ENCODE peak calls at places on chromosomes 16 and 17, in nine cellular contexts. T is CD8-positive, alpha-beta memory T cell; Z is prostate gland; L is T-helper 1 cell; J is gastrocnemius medialis; U is nephron progenitor cell; K is C1 segment of cervical spinal cord; V is choroid plexus epithelial cell; Y is fibroblast of lung. D is an unnamed sample.

GRCh38 chr16:48126801-48127644 is 28.8 kb downstream of the ABCC12 start:
- DNase-seq in T (no peak), U (no peak), Y (peak; percentile 99), K (no peak), J (peak; percentile 24), V (peak; percentile 92), L (no peak), Z (peak; percentile 15), D (peak; percentile 80)

GRCh38 chr17:35795007-35795870 is at the start of gene MMP28:
- DNase-seq in Z (no peak), L (no peak), J (no peak), T (peak; percentile 1), U (peak; percentile 73), V (no peak), Y (peak; percentile 28), K (no peak), D (peak; percentile 61)

GRCh38 chr17:28552201-28552999 is at the start of gene UNC119:
- DNase-seq in J (peak; percentile 37), T (peak; percentile 72), K (peak; percentile 40), Z (peak; percentile 73), Y (peak; percentile 60), L (peak; percentile 67), V (peak; percentile 68), U (peak; percentile 90), D (peak; percentile 80)

GRCh38 chr17:56979091-56979480 is 1.2 kb downstream of the SCPEP1 start:
- DNase-seq in K (no peak), V (no peak), L (no peak), Y (no peak), J (no peak), T (no peak), U (no peak), Z (no peak), D (no peak)

GRCh38 chr17:17499402-17500145 is 3.4 kb upstream of the RASD1 start:
- DNase-seq in L (no peak), V (no peak), T (no peak), U (no peak), K (no peak), Y (no peak), J (no peak), Z (no peak), D (no peak)

GRCh38 chr16:57386381-57386951 is 14.2 kb downstream of the CX3CL1 start:
- DNase-seq in Z (no peak), T (no peak), V (peak; percentile 89), K (no peak), L (no peak), U (no peak), Y (no peak), J (no peak), D (no peak)

GRCh38 chr17:47949951-47950350 is 7.7 kb downstream of the PRR15L start:
- DNase-seq in Z (no peak), U (no peak), V (no peak), J (no peak), T (no peak), L (no peak), Y (no peak), K (no peak), D (peak; percentile 84)

GRCh38 chr16:81740163-81740562 is 38.9 kb upstream of the PLCG2 start:
- DNase-seq in U (no peak), T (no peak), Y (no peak), V (no peak), Z (no peak), J (no peak), K (no peak), L (no peak), D (no peak)

GRCh38 chr17:51653902-51654301 is 393.6 kb downstream of the UTP18 start:
- DNase-seq in L (no peak), Z (no peak), T (no peak), J (no peak), K (peak; percentile 28), Y (no peak), U (peak; percentile 36), V (no peak), D (no peak)

GRCh38 chr17:19531780-19532501 is 1.7 kb upstream of the SLC47A1 start:
- DNase-seq in L (no peak), J (no peak), V (no peak), K (no peak), T (no peak), Z (no peak), U (no peak), Y (no peak), D (no peak)

GRCh38 chr17:45905812-45906211 is 11.5 kb downstream of the MAPT start:
- DNase-seq in Z (no peak), J (peak; percentile 77), L (no peak), Y (no peak), V (no peak), U (no peak), K (no peak), T (no peak), D (no peak)

GRCh38 chr16:57859331-57859730 is 57.0 kb upstream of the KIFC3 start:
- DNase-seq in U (no peak), L (no peak), J (no peak), Y (peak; percentile 62), V (peak; percentile 85), K (no peak), Z (no peak), T (no peak), D (no peak)

GRCh38 chr16:79253100-79253631 is 347.4 kb downstream of the MAF start:
- DNase-seq in Y (no peak), T (no peak), L (no peak), J (no peak), U (no peak), Z (no peak), V (no peak), K (no peak), D (peak; percentile 25)

GRCh38 chr17:40192961-40193360 is 15.7 kb downstream of the RAPGEFL1 start:
- DNase-seq in L (no peak), V (no peak), T (no peak), K (no peak), Z (no peak), U (no peak), J (no peak), Y (no peak), D (no peak)

GRCh38 chr17:31392002-31392855 is 754 bp downstream of the RAB11FIP4 start:
- DNase-seq in J (no peak), T (no peak), V (no peak), Z (no peak), L (no peak), U (no peak), K (peak; percentile 63), Y (no peak), D (no peak)

GRCh38 chr17:41098476-41098875 is 534 bp upstream of the KRTAP4-8 start:
- DNase-seq in J (no peak), K (no peak), Z (no peak), L (no peak), V (no peak), Y (peak; percentile 53), T (no peak), U (no peak), D (no peak)

GRCh38 chr16:86387461-86388440 is 122.6 kb upstream of the FOXF1 start:
- DNase-seq in Z (no peak), J (no peak), K (no peak), T (no peak), Y (peak; percentile 100), U (no peak), V (peak; percentile 98), L (no peak), D (no peak)

GRCh38 chr17:9274973-9275372 is 253.7 kb downstream of the NTN1 start:
- DNase-seq in T (no peak), K (no peak), L (no peak), J (no peak), Z (no peak), U (no peak), V (no peak), Y (no peak), D (no peak)

GRCh38 chr16:87393680-87394055 is 1.5 kb downstream of the MAP1LC3B start:
- DNase-seq in Y (no peak), J (no peak), T (no peak), V (no peak), K (no peak), U (no peak), Z (no peak), L (no peak), D (no peak)

GRCh38 chr16:759110-759910 is 1.2 kb upstream of the MSLN start:
- DNase-seq in K (no peak), J (no peak), U (no peak), L (no peak), Z (peak; percentile 42), Y (no peak), T (no peak), V (no peak), D (peak; percentile 67)

GRCh38 chr16:75043175-75043937 is 44.5 kb downstream of the ZNRF1 start:
- DNase-seq in L (no peak), V (no peak), Z (no peak), J (no peak), T (no peak), K (no peak), Y (peak; percentile 50), U (no peak), D (peak; percentile 64)

GRCh38 chr17:78014651-78015050 is 56.1 kb downstream of the TNRC6C start:
- DNase-seq in T (no peak), L (no peak), U (no peak), J (no peak), K (peak; percentile 10), Y (no peak), Z (no peak), V (no peak), D (no peak)

GRCh38 chr17:61354895-61355294 is 44.7 kb upstream of the TBX2 start:
- DNase-seq in L (no peak), J (no peak), V (no peak), Z (no peak), Y (no peak), K (no peak), U (no peak), T (no peak), D (no peak)

GRCh38 chr16:10765772-10766171 is 22.1 kb downstream of the NUBP1 start:
- DNase-seq in V (no peak), Y (no peak), U (no peak), K (no peak), L (no peak), T (peak; percentile 47), Z (no peak), J (no peak), D (no peak)

GRCh38 chr16:5175263-5175662 is 77.7 kb upstream of the EEF2KMT start:
- DNase-seq in K (no peak), V (no peak), J (no peak), T (no peak), U (no peak), Y (no peak), Z (peak; percentile 57), L (no peak), D (no peak)

GRCh38 chr16:24497405-24497804 is 42.0 kb upstream of the RBBP6 start:
- DNase-seq in T (no peak), L (no peak), V (peak; percentile 50), Y (peak; percentile 5), K (no peak), J (no peak), Z (no peak), U (no peak), D (no peak)

GRCh38 chr16:81392011-81392410 is 52.6 kb upstream of the CMIP start:
- DNase-seq in K (no peak), J (no peak), Y (no peak), V (no peak), U (no peak), L (no peak), Z (no peak), T (no peak), D (no peak)

GRCh38 chr17:4607773-4608187 is 23.5 kb downstream of the SMTNL2 start:
- DNase-seq in U (no peak), J (peak; percentile 76), K (no peak), Z (no peak), L (no peak), V (peak; percentile 77), Y (peak; percentile 67), T (no peak), D (peak; percentile 34)

GRCh38 chr17:63494300-63494928 is 17.6 kb downstream of the ACE start:
- DNase-seq in Y (no peak), J (no peak), T (no peak), U (no peak), V (no peak), L (no peak), Z (no peak), K (no peak), D (no peak)

GRCh38 chr16:86919531-86920305 is 341.4 kb downstream of the FOXL1 start:
- DNase-seq in V (no peak), U (peak; percentile 86), K (no peak), Z (no peak), J (no peak), L (no peak), Y (no peak), T (no peak), D (no peak)